ENCODE peak calls at places on chromosomes 3 and 15, in five cellular contexts. H is breast epithelium, J is SK-N-SH, T is upper lobe of left lung, I is sigmoid colon. G is an unnamed sample.

GRCh38 chr3:52857870-52858269 is 23.1 kb upstream of the MUSTN1 start:
- DNase-seq in H (no peak), J (no peak), T (no peak), I (no peak), G (no peak)

GRCh38 chr15:76546805-76547204 is 210.2 kb downstream of the ISL2 start:
- DNase-seq in H (no peak), J (no peak), T (no peak), I (no peak), G (no peak)

GRCh38 chr3:170079466-170080165 is 41.8 kb downstream of the GPR160 start:
- DNase-seq in H (no peak), J (no peak), T (no peak), I (no peak), G (no peak)

GRCh38 chr3:30698549-30698948 is 92.1 kb downstream of the TGFBR2 start:
- DNase-seq in H (no peak), J (no peak), T (no peak), I (no peak), G (no peak)

GRCh38 chr3:189349772-189350171 is 178.0 kb downstream of the TPRG1 start:
- DNase-seq in H (no peak), J (no peak), T (no peak), I (no peak), G (no peak)

GRCh38 chr3:4736284-4736861 is 242.9 kb upstream of the BHLHE40 start:
- DNase-seq in H (peak; percentile 94), J (no peak), T (peak; percentile 42), I (no peak), G (peak; percentile 67)

GRCh38 chr3:106609666-106610301 is 741.0 kb upstream of the CBLB start:
- DNase-seq in H (peak; percentile 35), J (peak; percentile 33), T (no peak), I (peak; percentile 71), G (peak; percentile 69)

GRCh38 chr3:138440137-138440536 is 5.7 kb downstream of the ESYT3 start:
- DNase-seq in H (no peak), J (peak; percentile 29), T (peak; percentile 54), I (no peak), G (no peak)

GRCh38 chr15:97525809-97526208 is 434.7 kb upstream of the ARRDC4 start:
- DNase-seq in H (no peak), J (no peak), T (no peak), I (no peak), G (no peak)

GRCh38 chr3:188978772-188979171 is 193.0 kb upstream of the TPRG1 start:
- DNase-seq in H (no peak), J (no peak), T (no peak), I (peak; percentile 83), G (peak; percentile 48)

GRCh38 chr3:112775011-112775742 is 71.5 kb downstream of the CD200R1L start:
- DNase-seq in H (no peak), J (no peak), T (no peak), I (no peak), G (no peak)

GRCh38 chr15:81398910-81399551 is 25.0 kb upstream of the TMC3 start:
- DNase-seq in H (no peak), J (no peak), T (no peak), I (no peak), G (peak; percentile 70)

GRCh38 chr15:98077186-98077585 is 116.7 kb downstream of the ARRDC4 start:
- DNase-seq in H (no peak), J (no peak), T (no peak), I (no peak), G (no peak)

GRCh38 chr3:38281895-38282686 is at the start of gene SLC22A14:
- DNase-seq in H (no peak), J (no peak), T (peak; percentile 22), I (no peak), G (no peak)

GRCh38 chr3:183253364-183253960 is 409 bp downstream of the B3GNT5 start:
- DNase-seq in H (peak; percentile 65), J (peak; percentile 68), T (peak; percentile 95), I (peak; percentile 91), G (peak; percentile 75)

GRCh38 chr3:149018247-149018646 is 26.9 kb downstream of the GYG1 start:
- DNase-seq in H (no peak), J (no peak), T (no peak), I (no peak), G (no peak)

GRCh38 chr3:194756460-194757355 is 71.0 kb downstream of the FAM43A start:
- DNase-seq in H (no peak), J (peak; percentile 57), T (peak; percentile 72), I (peak; percentile 81), G (no peak)

GRCh38 chr15:33013827-33014445 is 180.6 kb downstream of the FMN1 start:
- DNase-seq in H (no peak), J (no peak), T (no peak), I (no peak), G (no peak)

GRCh38 chr3:121436641-121437040 is 109.1 kb downstream of the POLQ start:
- DNase-seq in H (no peak), J (no peak), T (no peak), I (no peak), G (peak; percentile 45)

GRCh38 chr3:123377173-123377740 is 71.6 kb downstream of the ADCY5 start:
- DNase-seq in H (no peak), J (no peak), T (no peak), I (peak; percentile 61), G (no peak)

GRCh38 chr15:22980189-22981136 is at the start of gene CYFIP1:
- DNase-seq in H (peak; percentile 73), J (peak; percentile 95), T (peak; percentile 95), I (peak; percentile 93), G (peak; percentile 81)

GRCh38 chr3:183626877-183627594 is 8.4 kb upstream of the KLHL24 start:
- DNase-seq in H (no peak), J (no peak), T (no peak), I (peak; percentile 71), G (no peak)

GRCh38 chr3:61853912-61854311 is 292.5 kb downstream of the PTPRG start:
- DNase-seq in H (no peak), J (no peak), T (no peak), I (no peak), G (no peak)

GRCh38 chr3:50575372-50575771 is 6.0 kb downstream of the HEMK1 start:
- DNase-seq in H (no peak), J (no peak), T (no peak), I (no peak), G (no peak)

GRCh38 chr15:76533995-76534394 is 197.4 kb downstream of the ISL2 start:
- DNase-seq in H (no peak), J (no peak), T (no peak), I (no peak), G (no peak)

GRCh38 chr15:101455291-101455916 is 34.1 kb downstream of the PCSK6 start:
- DNase-seq in H (no peak), J (peak; percentile 63), T (no peak), I (no peak), G (no peak)

GRCh38 chr3:53045107-53045783 is 628 bp downstream of the SFMBT1 start:
- DNase-seq in H (no peak), J (peak; percentile 92), T (peak; percentile 94), I (peak; percentile 79), G (peak; percentile 17)

GRCh38 chr15:56491110-56491722 is 26.3 kb upstream of the MNS1 start:
- DNase-seq in H (peak; percentile 48), J (peak; percentile 71), T (no peak), I (peak; percentile 75), G (peak; percentile 47)

DNA sequence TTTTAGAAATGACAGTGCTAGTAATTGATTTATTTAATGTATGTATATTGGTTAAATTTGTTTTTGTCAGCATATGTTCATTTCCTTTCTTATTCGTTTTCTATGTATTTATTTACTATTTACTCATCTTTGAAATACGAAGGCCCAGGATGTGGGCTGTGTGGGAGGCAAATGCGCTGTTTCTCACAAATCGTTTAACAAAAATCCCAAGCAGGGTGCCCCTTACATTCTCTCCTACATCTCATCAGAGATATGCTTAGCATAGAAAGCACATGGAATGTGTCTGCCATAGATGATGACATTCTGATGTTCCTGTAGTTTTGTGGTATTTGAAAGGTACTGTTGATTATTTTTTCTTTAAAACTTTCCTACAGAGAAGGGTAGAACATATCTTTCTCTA is 110.9 kb upstream of the VGLL3 start:
- DNase-seq in H (no peak), J (no peak), T (no peak), I (no peak), G (no peak)
- H3K4me1 ChIP-seq in H (no peaks in the 10 kb centered on the region), J (no peaks in the 10 kb centered on the region), T (no peaks in the 10 kb centered on the region), I (no peaks in the 10 kb centered on the region), G (no peaks in the 10 kb centered on the region)

GRCh38 chr3:185498503-185499396 is at the start of gene TMEM41A:
- DNase-seq in H (peak; percentile 89), J (peak; percentile 98), T (peak; percentile 98), I (peak; percentile 95), G (peak; percentile 95)
- TF ChIP-seq POLR2AphosphoS5 in H (peak; percentile 87), J (peak; percentile 89), T (peak; percentile 88), I (peak; percentile 94), G (peak; percentile 96)

DNA sequence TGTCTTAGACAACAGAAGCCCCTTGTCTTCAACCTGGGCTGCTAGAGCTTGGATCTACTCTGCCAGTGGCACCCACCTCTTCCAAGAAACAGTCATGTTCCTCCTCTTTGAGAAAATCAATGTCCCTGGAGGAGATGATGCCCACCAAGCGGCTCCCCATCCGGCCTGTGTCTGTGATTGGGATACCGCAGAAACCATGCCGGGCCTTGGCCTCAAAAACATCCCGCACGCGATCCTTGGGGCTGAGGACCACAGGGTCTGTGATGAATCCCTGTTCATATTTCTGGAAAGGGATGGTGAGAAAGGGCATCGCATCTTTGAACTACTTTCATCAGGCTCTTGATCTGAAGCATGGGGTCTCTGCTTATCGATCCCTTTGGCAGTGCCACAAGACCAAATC is 1.6 kb downstream of the IMPDH2 start:
- DNase-seq in H (no peak), J (no peak), T (no peak), I (no peak), G (no peak)
- H3K4me1 ChIP-seq in H (peaks cover 6% of the 10 kb centered on the region), J (peaks cover 37% of the 10 kb centered on the region), T (peaks cover 31% of the 10 kb centered on the region), I (peaks cover 43% of the 10 kb centered on the region), G (peaks cover 6% of the 10 kb centered on the region)

GRCh38 chr3:9779721-9780450 is 10.1 kb upstream of the CAMK1 start:
- DNase-seq in H (no peak), J (no peak), T (no peak), I (no peak), G (no peak)

GRCh38 chr3:9779197-9779596 is 9.4 kb upstream of the CAMK1 start:
- DNase-seq in H (no peak), J (no peak), T (no peak), I (no peak), G (no peak)

GRCh38 chr3:9777695-9778023 is 7.9 kb upstream of the CAMK1 start:
- DNase-seq in H (no peak), J (no peak), T (no peak), I (no peak), G (no peak)

GRCh38 chr3:9778102-9778501 is 8.4 kb upstream of the CAMK1 start:
- DNase-seq in H (no peak), J (no peak), T (no peak), I (no peak), G (no peak)

DNA sequence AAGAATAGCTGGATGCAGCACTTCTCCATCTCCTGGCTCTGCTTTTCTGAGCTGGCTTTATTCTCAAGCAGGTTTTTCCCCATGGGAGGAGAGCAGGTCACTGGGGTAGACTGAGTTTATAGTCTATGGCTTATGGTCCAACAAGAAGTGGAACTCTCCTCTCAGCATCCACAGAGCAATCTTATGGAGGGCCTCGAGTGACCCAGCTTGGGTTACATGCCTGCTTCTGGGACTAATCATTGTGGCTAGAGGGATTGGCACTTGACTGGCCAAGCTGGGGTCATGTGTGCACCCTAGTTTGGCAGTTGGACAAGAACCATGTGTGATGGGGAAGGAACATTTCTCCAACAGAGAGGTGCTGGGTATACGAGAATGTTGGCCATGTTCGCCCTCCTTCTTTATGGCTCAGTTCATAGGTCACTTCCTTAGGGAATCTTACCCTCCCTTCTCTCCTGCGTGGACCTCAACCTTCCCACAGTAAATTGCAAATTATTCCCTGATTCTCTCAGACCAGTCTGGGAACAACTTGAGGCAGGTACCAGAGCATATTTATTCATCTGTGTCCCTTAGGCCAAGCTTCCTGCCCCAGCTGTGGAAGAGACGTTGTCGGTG is 8.9 kb upstream of the CAMK1 start:
- DNase-seq in H (no peak), J (no peak), T (no peak), I (no peak), G (no peak)
- TF ChIP-seq POLR2AphosphoS5 in H (no peak), J (no peak), T (no peak), I (no peak), G (no peak)